ENCODE peak calls at places on chromosomes 13 and 19, in seven cellular contexts. One of them, this sample, is unnamed.

GRCh38 chr13:97015661-97016350 is 21.5 kb upstream of the OXGR1 start:
- DNase-seq in SK-N-SH: no peak
- DNase-seq in HCT116: no peak
- DNase-seq in HepG2: no peak
- DNase-seq in K562: no peak
- DNase-seq in GM12878: no peak
- DNase-seq in H1: no peak
- DNase-seq in this sample: no peak

GRCh38 chr19:3690551-3691371 is 9.5 kb downstream of the PIP5K1C start:
- DNase-seq in SK-N-SH: no peak
- DNase-seq in HCT116: no peak
- DNase-seq in HepG2: no peak
- DNase-seq in K562: no peak
- DNase-seq in GM12878: no peak
- DNase-seq in H1: no peak
- DNase-seq in this sample: no peak

GRCh38 chr13:74206061-74206561 is 71.9 kb upstream of the KLF12 start:
- DNase-seq in SK-N-SH: no peak
- DNase-seq in HCT116: no peak
- DNase-seq in HepG2: no peak
- DNase-seq in K562: no peak
- DNase-seq in GM12878: no peak
- DNase-seq in H1: no peak
- DNase-seq in this sample: no peak

GRCh38 chr13:73809561-73809960 is 324.6 kb downstream of the KLF12 start:
- DNase-seq in SK-N-SH: no peak
- DNase-seq in HCT116: no peak
- DNase-seq in HepG2: no peak
- DNase-seq in K562: no peak
- DNase-seq in GM12878: no peak
- DNase-seq in H1: no peak
- DNase-seq in this sample: no peak

GRCh38 chr19:32876236-32876918 is 6.8 kb upstream of the SLC7A9 start:
- DNase-seq in SK-N-SH: no peak
- DNase-seq in HCT116: no peak
- DNase-seq in HepG2: no peak
- DNase-seq in K562: no peak
- DNase-seq in GM12878: no peak
- DNase-seq in H1: no peak
- DNase-seq in this sample: no peak

GRCh38 chr13:103282571-103283450 is 216.6 kb upstream of the SLC10A2 start:
- DNase-seq in SK-N-SH: no peak
- DNase-seq in HCT116: no peak
- DNase-seq in HepG2: no peak
- DNase-seq in K562: no peak
- DNase-seq in GM12878: no peak
- DNase-seq in H1: no peak
- DNase-seq in this sample: no peak

GRCh38 chr13:50459658-50460057 is 383.8 kb downstream of the DLEU7 start:
- DNase-seq in SK-N-SH: no peak
- DNase-seq in HCT116: no peak
- DNase-seq in HepG2: no peak
- DNase-seq in K562: no peak
- DNase-seq in GM12878: no peak
- DNase-seq in H1: no peak
- DNase-seq in this sample: no peak

GRCh38 chr13:45297456-45298205 is 43.4 kb downstream of the TPT1 start:
- DNase-seq in SK-N-SH: no peak
- DNase-seq in HCT116: no peak
- DNase-seq in HepG2: no peak
- DNase-seq in K562: no peak
- DNase-seq in GM12878: no peak
- DNase-seq in H1: no peak
- DNase-seq in this sample: no peak

GRCh38 chr13:101919541-101920306 is 467.2 kb downstream of the ITGBL1 start:
- DNase-seq in SK-N-SH: peak; percentile 6
- DNase-seq in HCT116: no peak
- DNase-seq in HepG2: no peak
- DNase-seq in K562: no peak
- DNase-seq in GM12878: no peak
- DNase-seq in H1: no peak
- DNase-seq in this sample: peak; percentile 19

GRCh38 chr19:16901491-16902175 is 12.8 kb downstream of the F2RL3 start:
- DNase-seq in SK-N-SH: peak; percentile 51
- DNase-seq in HCT116: no peak
- DNase-seq in HepG2: no peak
- DNase-seq in K562: peak; percentile 74
- DNase-seq in GM12878: no peak
- DNase-seq in H1: no peak
- DNase-seq in this sample: no peak

GRCh38 chr19:39110263-39110967 is 15.2 kb upstream of the PAK4 start:
- DNase-seq in SK-N-SH: peak; percentile 80
- DNase-seq in HCT116: peak; percentile 41
- DNase-seq in HepG2: peak; percentile 38
- DNase-seq in K562: peak; percentile 71
- DNase-seq in GM12878: no peak
- DNase-seq in H1: no peak
- DNase-seq in this sample: peak; percentile 68

GRCh38 chr13:41428155-41428554 is 29.2 kb upstream of the RGCC start:
- DNase-seq in SK-N-SH: peak; percentile 65
- DNase-seq in HCT116: no peak
- DNase-seq in HepG2: no peak
- DNase-seq in K562: no peak
- DNase-seq in GM12878: no peak
- DNase-seq in H1: no peak
- DNase-seq in this sample: no peak

GRCh38 chr19:42121666-42122069 is 10.6 kb downstream of the POU2F2 start:
- DNase-seq in SK-N-SH: no peak
- DNase-seq in HCT116: no peak
- DNase-seq in HepG2: no peak
- DNase-seq in K562: no peak
- DNase-seq in GM12878: peak; percentile 52
- DNase-seq in H1: no peak
- DNase-seq in this sample: no peak

GRCh38 chr13:43044720-43045301 is 21.4 kb downstream of the DNAJC15 start:
- DNase-seq in SK-N-SH: no peak
- DNase-seq in HCT116: no peak
- DNase-seq in HepG2: peak; percentile 54
- DNase-seq in K562: no peak
- DNase-seq in GM12878: no peak
- DNase-seq in H1: no peak
- DNase-seq in this sample: no peak

GRCh38 chr13:33554919-33555791 is 262.8 kb upstream of the RFC3 start:
- DNase-seq in SK-N-SH: no peak
- DNase-seq in HCT116: no peak
- DNase-seq in HepG2: no peak
- DNase-seq in K562: no peak
- DNase-seq in GM12878: no peak
- DNase-seq in H1: no peak
- DNase-seq in this sample: no peak

GRCh38 chr19:2556221-2557092 is 80.5 kb downstream of the GADD45B start:
- DNase-seq in SK-N-SH: no peak
- DNase-seq in HCT116: no peak
- DNase-seq in HepG2: no peak
- DNase-seq in K562: no peak
- DNase-seq in GM12878: no peak
- DNase-seq in H1: no peak
- DNase-seq in this sample: no peak

GRCh38 chr19:4906963-4907362 is 2.3 kb upstream of the UHRF1 start:
- DNase-seq in SK-N-SH: no peak
- DNase-seq in HCT116: no peak
- DNase-seq in HepG2: no peak
- DNase-seq in K562: no peak
- DNase-seq in GM12878: no peak
- DNase-seq in H1: no peak
- DNase-seq in this sample: no peak

GRCh38 chr19:4908311-4908710 is 990 bp upstream of the UHRF1 start:
- DNase-seq in SK-N-SH: no peak
- DNase-seq in HCT116: no peak
- DNase-seq in HepG2: peak; percentile 76
- DNase-seq in K562: no peak
- DNase-seq in GM12878: no peak
- DNase-seq in H1: no peak
- DNase-seq in this sample: no peak

GRCh38 chr19:4904481-4904880 is 1.8 kb upstream of the ARRDC5 start:
- DNase-seq in SK-N-SH: no peak
- DNase-seq in HCT116: no peak
- DNase-seq in HepG2: peak; percentile 47
- DNase-seq in K562: no peak
- DNase-seq in GM12878: no peak
- DNase-seq in H1: no peak
- DNase-seq in this sample: no peak

GRCh38 chr19:4897146-4897545 is 5.5 kb downstream of the ARRDC5 start:
- DNase-seq in SK-N-SH: no peak
- DNase-seq in HCT116: no peak
- DNase-seq in HepG2: no peak
- DNase-seq in K562: no peak
- DNase-seq in GM12878: no peak
- DNase-seq in H1: no peak
- DNase-seq in this sample: no peak

GRCh38 chr19:4902796-4903195 is at the start of gene ARRDC5:
- DNase-seq in SK-N-SH: no peak
- DNase-seq in HCT116: no peak
- DNase-seq in HepG2: no peak
- DNase-seq in K562: no peak
- DNase-seq in GM12878: no peak
- DNase-seq in H1: no peak
- DNase-seq in this sample: no peak
- TF ChIP-seq JUND in SK-N-SH: no peak
- TF ChIP-seq JUND in HCT116: no peak
- TF ChIP-seq JUND in HepG2: no peak
- TF ChIP-seq JUND in K562: no peak
- TF ChIP-seq JUND in GM12878: no peak
- TF ChIP-seq JUND in H1: no peak
- TF ChIP-seq JUND in this sample: no peak

GRCh38 chr13:30830638-30830965 is 75.5 kb upstream of the MEDAG start:
- DNase-seq in SK-N-SH: no peak
- DNase-seq in HCT116: peak; percentile 66
- DNase-seq in HepG2: no peak
- DNase-seq in K562: no peak
- DNase-seq in GM12878: no peak
- DNase-seq in H1: no peak
- DNase-seq in this sample: no peak

GRCh38 chr13:30829145-30829544 is 76.9 kb upstream of the MEDAG start:
- DNase-seq in SK-N-SH: no peak
- DNase-seq in HCT116: peak; percentile 94
- DNase-seq in HepG2: peak; percentile 50
- DNase-seq in K562: no peak
- DNase-seq in GM12878: no peak
- DNase-seq in H1: no peak
- DNase-seq in this sample: no peak

GRCh38 chr13:30831515-30831914 is 74.6 kb upstream of the MEDAG start:
- DNase-seq in SK-N-SH: no peak
- DNase-seq in HCT116: no peak
- DNase-seq in HepG2: peak; percentile 77
- DNase-seq in K562: no peak
- DNase-seq in GM12878: no peak
- DNase-seq in H1: no peak
- DNase-seq in this sample: no peak

GRCh38 chr13:30832377-30832776 is 73.7 kb upstream of the MEDAG start:
- DNase-seq in SK-N-SH: no peak
- DNase-seq in HCT116: no peak
- DNase-seq in HepG2: no peak
- DNase-seq in K562: no peak
- DNase-seq in GM12878: no peak
- DNase-seq in H1: no peak
- DNase-seq in this sample: no peak

GRCh38 chr13:30829788-30830637 is 76.1 kb upstream of the MEDAG start:
- DNase-seq in SK-N-SH: no peak
- DNase-seq in HCT116: no peak
- DNase-seq in HepG2: peak; percentile 45
- DNase-seq in K562: no peak
- DNase-seq in GM12878: no peak
- DNase-seq in H1: no peak
- DNase-seq in this sample: no peak
- TF ChIP-seq JUND in SK-N-SH: no peak
- TF ChIP-seq JUND in HCT116: no peak
- TF ChIP-seq JUND in HepG2: no peak
- TF ChIP-seq JUND in K562: no peak
- TF ChIP-seq JUND in GM12878: no peak
- TF ChIP-seq JUND in H1: no peak
- TF ChIP-seq JUND in this sample: no peak

DNA sequence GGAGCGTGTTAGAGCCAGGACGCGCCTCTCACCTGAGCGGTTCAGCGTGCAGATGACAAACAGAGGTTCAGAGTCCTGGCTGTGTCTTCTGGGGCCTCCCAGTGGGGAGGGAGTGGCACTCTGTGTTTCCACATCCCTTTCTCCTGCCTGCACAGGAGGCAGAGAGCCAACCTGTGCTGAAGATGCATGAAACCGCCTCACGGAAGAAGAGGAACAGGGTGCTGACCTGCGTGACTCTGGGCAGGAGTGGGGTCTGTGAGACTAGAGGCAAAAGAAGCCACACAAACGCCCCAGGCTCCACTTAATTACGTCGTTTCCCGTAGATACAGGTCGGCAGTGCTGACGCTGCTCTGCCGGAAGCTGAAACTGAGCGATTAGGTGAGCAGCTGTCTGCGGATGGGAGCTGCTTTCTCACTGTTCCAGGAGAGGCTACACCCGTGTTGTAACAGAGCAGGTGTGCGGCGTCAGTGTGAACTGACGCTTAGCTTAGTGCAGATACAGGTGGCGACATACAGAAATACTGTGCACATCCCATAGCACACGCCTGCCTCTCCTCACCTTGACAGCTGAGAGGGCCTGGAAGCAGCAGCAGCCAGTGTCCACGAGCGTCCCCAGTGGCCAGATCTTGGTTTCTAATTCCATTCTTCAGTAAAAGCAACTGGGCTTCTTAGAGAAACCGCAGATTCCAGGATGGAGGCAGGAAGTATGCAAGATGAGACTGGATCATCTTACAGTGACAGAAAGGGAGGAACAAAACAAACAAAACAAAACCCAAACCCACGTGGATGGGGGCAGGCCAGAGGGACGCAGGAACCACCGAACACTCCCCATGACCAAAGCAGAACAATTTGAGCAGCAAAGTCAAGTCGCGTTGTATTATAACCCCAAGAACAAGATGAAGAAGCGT is 37.7 kb upstream of the MCF2L start:
- DNase-seq in SK-N-SH: peak; percentile 71
- DNase-seq in HCT116: peak; percentile 46
- DNase-seq in HepG2: peak; percentile 59
- DNase-seq in K562: peak; percentile 60
- DNase-seq in GM12878: no peak
- DNase-seq in H1: peak; percentile 13
- DNase-seq in this sample: peak; percentile 79
- TF ChIP-seq JUND in SK-N-SH: no peak
- TF ChIP-seq JUND in HCT116: no peak
- TF ChIP-seq JUND in HepG2: no peak
- TF ChIP-seq JUND in K562: no peak
- TF ChIP-seq JUND in GM12878: no peak
- TF ChIP-seq JUND in H1: no peak
- TF ChIP-seq JUND in this sample: no peak

DNA sequence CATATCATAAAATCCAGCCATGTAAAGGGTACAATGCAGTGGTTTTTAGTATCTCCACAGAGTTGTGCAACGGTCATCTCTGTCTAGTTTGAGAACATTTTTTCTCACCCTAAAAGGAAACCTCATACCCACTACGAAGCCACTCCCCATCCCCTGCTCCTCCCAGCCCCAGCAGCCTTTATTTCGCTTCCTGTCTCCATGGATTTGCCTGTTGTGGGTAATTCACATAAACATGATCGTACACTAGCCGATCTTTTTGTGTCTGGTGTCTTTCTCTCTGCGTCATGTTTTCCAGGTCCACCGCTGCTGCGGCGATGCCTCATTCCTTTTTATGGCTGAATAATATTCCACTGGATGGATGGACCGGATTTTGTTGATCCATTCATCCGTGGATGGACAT is 28.6 kb downstream of the BICRA start:
- DNase-seq in SK-N-SH: no peak
- DNase-seq in HCT116: no peak
- DNase-seq in HepG2: no peak
- DNase-seq in K562: no peak
- DNase-seq in GM12878: no peak
- DNase-seq in H1: no peak
- DNase-seq in this sample: no peak
- TF ChIP-seq JUND in SK-N-SH: no peak
- TF ChIP-seq JUND in HCT116: no peak
- TF ChIP-seq JUND in HepG2: no peak
- TF ChIP-seq JUND in K562: no peak
- TF ChIP-seq JUND in GM12878: no peak
- TF ChIP-seq JUND in H1: no peak
- TF ChIP-seq JUND in this sample: no peak